ENCODE peak calls at places on chromosome 5, in nine cellular contexts. P is GM23248; V is Calu3; A is HT1080; D is Karpas-422; C is adrenal gland; O is brain pericyte; S is H7; J is activated naive CD4-positive, alpha-beta T cell treated with anti-CD3 and anti-CD28 coated beads for 36 hours. T is an unnamed sample.

GRCh38 chr5:1182633-1183423 is 18.6 kb upstream of the SLC6A19 start:
- DNase-seq in P (no peak), V (peak), A (no peak), D (no peak), C (no peak), O (no peak), S (no peak), J (no peak), T (no peak)

GRCh38 chr5:29143266-29143665 is 2050.2 kb upstream of the CDH6 start:
- DNase-seq in P (no peak), V (no peak), A (no peak), D (no peak), C (no peak), O (no peak), S (peak), J (no peak), T (no peak)

GRCh38 chr5:119410448-119411170 is 41.7 kb upstream of the HSD17B4 start:
- DNase-seq in P (peak), V (no peak), A (no peak), D (no peak), C (no peak), O (no peak), S (no peak), J (peak), T (no peak)

GRCh38 chr5:98414938-98415337 is 358.5 kb upstream of the RGMB start:
- DNase-seq in P (peak), V (no peak), A (peak), D (no peak), C (no peak), O (no peak), S (no peak), J (no peak), T (no peak)

GRCh38 chr5:175814676-175815075 is 56.7 kb upstream of the CPLX2 start:
- DNase-seq in P (peak), V (peak), A (peak), D (no peak), C (peak), O (no peak), S (no peak), J (no peak), T (no peak)

GRCh38 chr5:135833961-135834638 is 363 bp upstream of the SLC25A48 start:
- DNase-seq in P (no peak), V (no peak), A (no peak), D (no peak), C (peak), O (no peak), S (no peak), J (no peak), T (no peak)

GRCh38 chr5:22560115-22560514 is 293.0 kb downstream of the CDH12 start:
- DNase-seq in P (peak), V (no peak), A (peak), D (no peak), C (no peak), O (no peak), S (no peak), J (no peak), T (no peak)

GRCh38 chr5:73199671-73200070 is 26.7 kb downstream of the TMEM174 start:
- DNase-seq in P (no peak), V (no peak), A (no peak), D (no peak), C (no peak), O (no peak), S (no peak), J (no peak), T (no peak)

GRCh38 chr5:161400583-161400982 is 145.9 kb downstream of the GABRB2 start:
- DNase-seq in P (no peak), V (no peak), A (no peak), D (no peak), C (no peak), O (no peak), S (no peak), J (no peak), T (no peak)